ENCODE peak calls at places on chromosomes 16 and 17, in nine cellular contexts. S is esophagus muscularis mucosa, C is sigmoid colon, R is H1, Z is K562, K is upper lobe of left lung, F is Panc1, T is stomach, L is breast epithelium. Y is an unnamed sample.

GRCh38 chr16:27217256-27217655 is 13.9 kb downstream of the KDM8 start:
- DNase-seq in S (no peak), C (no peak), R (no peak), Z (peak; percentile 66), K (no peak), F (no peak), T (no peak), L (no peak), Y (no peak)

GRCh38 chr16:77788196-77789084 is at the start of gene VAT1L:
- DNase-seq in S (no peak), C (no peak), R (peak; percentile 7), Z (no peak), K (no peak), F (no peak), T (no peak), L (no peak), Y (peak; percentile 29)

GRCh38 chr16:67169642-67170167 is 633 bp upstream of the NOL3 start:
- DNase-seq in S (no peak), C (no peak), R (no peak), Z (peak; percentile 50), K (no peak), F (no peak), T (no peak), L (no peak), Y (no peak)

GRCh38 chr17:76240461-76241204 is at the start of gene RNF157:
- DNase-seq in S (no peak), C (peak; percentile 80), R (no peak), Z (peak; percentile 94), K (peak; percentile 68), F (no peak), T (peak; percentile 66), L (no peak), Y (peak; percentile 74)

GRCh38 chr17:45050680-45051059 is 762 bp downstream of the DCAKD start:
- DNase-seq in S (no peak), C (no peak), R (no peak), Z (peak; percentile 51), K (no peak), F (no peak), T (no peak), L (no peak), Y (no peak)

GRCh38 chr17:20127660-20128413 is 118.7 kb downstream of the SPECC1 start:
- DNase-seq in S (no peak), C (no peak), R (no peak), Z (no peak), K (no peak), F (no peak), T (no peak), L (no peak), Y (no peak)

GRCh38 chr17:37650419-37651003 is 7.3 kb upstream of the DDX52 start:
- DNase-seq in S (peak; percentile 47), C (no peak), R (no peak), Z (no peak), K (no peak), F (no peak), T (no peak), L (no peak), Y (no peak)

GRCh38 chr17:49031965-49032928 is 35.1 kb downstream of the IGF2BP1 start:
- DNase-seq in S (no peak), C (no peak), R (no peak), Z (peak; percentile 75), K (peak; percentile 28), F (peak; percentile 64), T (peak; percentile 49), L (no peak), Y (peak; percentile 67)

GRCh38 chr17:79788989-79789942 is 7.6 kb downstream of the CBX8 start:
- DNase-seq in S (no peak), C (no peak), R (no peak), Z (no peak), K (no peak), F (no peak), T (no peak), L (no peak), Y (no peak)

GRCh38 chr17:58302171-58302918 is 21.6 kb upstream of the MPO start:
- DNase-seq in S (peak; percentile 60), C (peak; percentile 55), R (no peak), Z (no peak), K (no peak), F (no peak), T (peak; percentile 16), L (no peak), Y (no peak)

GRCh38 chr17:38853292-38854219 is at the start of gene RPL23:
- DNase-seq in S (peak; percentile 99), C (peak; percentile 98), R (peak; percentile 85), Z (peak; percentile 89), K (peak; percentile 94), F (peak; percentile 74), T (peak; percentile 96), L (peak; percentile 94), Y (peak; percentile 76)

GRCh38 chr17:21689604-21690003 is 2.7 kb upstream of the KCNJ18 start:
- DNase-seq in S (no peak), C (peak; percentile 89), R (no peak), Z (no peak), K (no peak), F (no peak), T (no peak), L (no peak), Y (no peak)

GRCh38 chr16:85010931-85011845 is at the start of gene ZDHHC7:
- DNase-seq in S (no peak), C (peak; percentile 95), R (peak; percentile 46), Z (peak; percentile 93), K (peak; percentile 84), F (no peak), T (peak; percentile 86), L (peak; percentile 88), Y (peak; percentile 92)

GRCh38 chr17:55763856-55764255 is 13.0 kb downstream of the PCTP start:
- DNase-seq in S (no peak), C (no peak), R (no peak), Z (no peak), K (no peak), F (no peak), T (no peak), L (no peak), Y (no peak)

GRCh38 chr16:70523013-70523620 is at the start of gene COG4:
- DNase-seq in S (peak; percentile 94), C (peak; percentile 92), R (peak; percentile 59), Z (peak; percentile 89), K (peak; percentile 82), F (no peak), T (peak; percentile 86), L (peak; percentile 86), Y (peak; percentile 71)
- TF ChIP-seq POLR2AphosphoS5 in S (peak; percentile 60), C (peak; percentile 50), R (no peak), Z (peak; percentile 49), K (peak; percentile 70), F (peak; percentile 36), T (no peak), L (no peak), Y (peak; percentile 93)

DNA sequence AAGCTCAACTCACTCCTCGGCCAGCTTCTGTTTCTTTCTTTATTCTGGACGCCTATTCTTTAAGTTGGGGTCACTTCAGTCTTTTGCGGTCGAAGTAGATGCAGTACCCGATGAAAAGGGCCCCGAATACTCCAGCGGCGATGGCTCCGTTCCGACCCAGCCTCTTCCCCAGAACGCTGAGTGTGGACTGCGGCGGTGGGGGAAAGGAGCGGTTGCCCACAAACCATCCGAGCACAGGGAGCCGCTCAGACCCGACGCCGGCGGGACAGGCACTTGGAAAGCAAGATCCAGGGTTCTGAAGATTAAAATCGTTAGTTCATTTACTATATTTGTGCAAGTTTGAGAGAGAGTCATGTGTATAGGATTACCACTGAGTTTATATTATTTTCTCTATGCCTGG is 22.5 kb downstream of the SLFN12L start:
- DNase-seq in S (no peak), C (no peak), R (no peak), Z (no peak), K (no peak), F (no peak), T (no peak), L (no peak), Y (no peak)
- TF ChIP-seq POLR2AphosphoS5 in S (no peak), C (no peak), R (no peak), Z (no peak), K (no peak), F (no peak), T (no peak), L (no peak), Y (no peak)

GRCh38 chr17:29677139-29677834 is 54.6 kb upstream of the CORO6 start:
- DNase-seq in S (peak; percentile 94), C (peak; percentile 83), R (no peak), Z (no peak), K (no peak), F (no peak), T (no peak), L (no peak), Y (no peak)
- TF ChIP-seq POLR2AphosphoS5 in S (peak; percentile 53), C (no peak), R (no peak), Z (no peak), K (no peak), F (no peak), T (no peak), L (peak; percentile 42), Y (no peak)

DNA sequence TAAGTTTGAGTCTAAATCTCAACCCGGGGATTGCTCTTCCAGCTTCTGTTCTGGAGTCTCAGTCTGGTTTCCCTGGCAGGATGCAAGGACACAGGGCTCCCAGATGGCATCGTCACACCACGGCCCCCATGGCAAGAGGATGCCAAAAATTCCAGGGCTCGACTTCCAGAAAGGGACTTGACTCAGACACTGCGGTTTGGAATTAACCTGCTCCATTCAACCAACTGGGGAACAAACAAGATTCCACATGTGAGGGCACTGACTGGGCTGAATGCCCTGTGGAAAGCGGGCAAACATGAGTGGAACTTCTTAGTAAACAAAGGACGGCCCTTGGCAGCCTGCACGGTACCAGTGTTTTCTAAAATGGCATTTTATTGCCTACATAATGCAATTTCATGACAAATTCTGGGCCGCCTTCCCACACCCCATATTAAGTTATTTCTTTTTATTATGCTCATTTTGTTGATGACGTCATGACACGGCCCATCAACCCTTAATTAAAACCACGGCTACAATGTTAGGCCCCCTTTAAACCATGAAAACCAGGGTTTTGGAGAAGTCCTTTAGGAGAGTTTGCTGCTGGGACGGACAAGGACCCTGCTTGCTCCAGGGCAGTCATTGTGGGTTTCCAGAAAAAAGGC is 205.4 kb downstream of the FOXL1 start:
- DNase-seq in S (no peak), C (peak; percentile 80), R (no peak), Z (no peak), K (no peak), F (no peak), T (peak; percentile 24), L (peak; percentile 71), Y (no peak)
- TF ChIP-seq POLR2AphosphoS5 in S (no peak), C (no peak), R (no peak), Z (no peak), K (no peak), F (no peak), T (no peak), L (no peak), Y (no peak)

DNA sequence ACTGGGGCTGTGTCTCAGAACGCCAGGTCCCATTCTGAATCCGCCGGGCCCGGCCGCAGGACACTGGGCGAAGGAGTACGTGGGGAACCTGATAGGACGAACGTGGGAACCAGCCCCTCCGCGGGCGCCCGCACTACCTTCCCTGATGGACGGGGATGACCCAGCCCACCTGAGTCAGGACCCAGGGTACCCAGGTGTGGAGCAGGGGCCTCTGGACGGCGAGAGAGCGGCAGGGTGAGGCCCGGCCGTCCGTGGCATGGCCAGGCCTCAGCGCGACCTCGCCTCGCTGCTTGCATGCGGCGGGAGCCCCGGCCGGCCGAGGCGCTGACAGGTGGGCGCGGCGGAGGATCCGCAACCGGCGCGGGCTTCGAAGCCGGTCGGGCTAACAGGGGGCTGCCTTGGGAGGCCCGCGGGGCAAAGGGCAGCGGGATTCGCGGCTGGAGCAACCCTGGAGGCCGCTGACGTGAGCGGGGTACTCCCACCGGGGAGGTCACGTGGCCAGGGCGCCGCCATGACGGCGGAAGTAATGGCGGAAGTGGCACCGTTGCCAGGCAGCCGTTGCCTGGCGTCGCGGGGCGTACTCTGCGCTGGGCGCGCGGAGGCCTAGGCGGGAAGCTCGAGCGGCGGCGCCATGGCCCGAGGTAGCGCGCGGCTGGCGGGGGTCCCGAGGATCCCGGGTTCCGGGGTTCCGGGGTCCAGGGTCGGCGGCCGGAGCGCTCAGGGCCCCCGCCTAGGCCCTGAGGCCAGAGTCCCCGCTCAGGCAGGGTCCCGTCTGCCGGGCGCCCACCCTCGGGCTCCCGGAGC is at the start of gene WDR90:
- DNase-seq in S (peak; percentile 96), C (peak; percentile 97), R (no peak), Z (no peak), K (peak; percentile 95), F (no peak), T (peak; percentile 94), L (peak; percentile 91), Y (peak; percentile 100)
- TF ChIP-seq POLR2AphosphoS5 in S (peak; percentile 89), C (peak; percentile 65), R (peak; percentile 22), Z (no peak), K (peak; percentile 79), F (no peak), T (peak; percentile 73), L (peak; percentile 86), Y (peak; percentile 28)